ENCODE peak calls at places on chromosomes 7 and 10, in five cellular contexts. One of them, this sample, is unnamed.

GRCh38 chr10:125057158-125058001 is 103.0 kb downstream of the CTBP2 start:
- DNase-seq in RKO: peak
- DNase-seq in fibroblast of pulmonary artery: peak
- DNase-seq in right atrium auricular region: peak
- DNase-seq in stimulated activated CD4-positive, alpha-beta T cell treated with anti-CD3 and anti-CD28 coated beads, Interleukin-15, amount 100 ng/mL, for 1 hour: no peak
- DNase-seq in this sample: no peak

GRCh38 chr7:24441331-24442059 is 131.8 kb upstream of the PALS2 start:
- DNase-seq in right atrium auricular region: no peak
- DNase-seq in RKO: no peak
- DNase-seq in stimulated activated CD4-positive, alpha-beta T cell treated with anti-CD3 and anti-CD28 coated beads, Interleukin-15, amount 100 ng/mL, for 1 hour: no peak
- DNase-seq in fibroblast of pulmonary artery: no peak
- DNase-seq in this sample: no peak

GRCh38 chr10:18340496-18341051 is 200.3 kb downstream of the CACNB2 start:
- DNase-seq in right atrium auricular region: no peak
- DNase-seq in RKO: no peak
- DNase-seq in fibroblast of pulmonary artery: peak
- DNase-seq in stimulated activated CD4-positive, alpha-beta T cell treated with anti-CD3 and anti-CD28 coated beads, Interleukin-15, amount 100 ng/mL, for 1 hour: no peak
- DNase-seq in this sample: no peak

GRCh38 chr7:75925717-75926435 is 10.9 kb downstream of the POR start:
- DNase-seq in fibroblast of pulmonary artery: no peak
- DNase-seq in right atrium auricular region: no peak
- DNase-seq in RKO: no peak
- DNase-seq in stimulated activated CD4-positive, alpha-beta T cell treated with anti-CD3 and anti-CD28 coated beads, Interleukin-15, amount 100 ng/mL, for 1 hour: no peak
- DNase-seq in this sample: no peak

GRCh38 chr10:33291053-33291592 is 43.3 kb downstream of the NRP1 start:
- DNase-seq in right atrium auricular region: no peak
- DNase-seq in RKO: no peak
- DNase-seq in fibroblast of pulmonary artery: peak
- DNase-seq in stimulated activated CD4-positive, alpha-beta T cell treated with anti-CD3 and anti-CD28 coated beads, Interleukin-15, amount 100 ng/mL, for 1 hour: no peak
- DNase-seq in this sample: no peak

GRCh38 chr10:102535481-102536147 is 31.8 kb downstream of the SUFU start:
- DNase-seq in RKO: no peak
- DNase-seq in fibroblast of pulmonary artery: no peak
- DNase-seq in right atrium auricular region: no peak
- DNase-seq in stimulated activated CD4-positive, alpha-beta T cell treated with anti-CD3 and anti-CD28 coated beads, Interleukin-15, amount 100 ng/mL, for 1 hour: no peak
- DNase-seq in this sample: no peak

GRCh38 chr7:13240349-13240748 is 552.9 kb downstream of the ARL4A start:
- DNase-seq in fibroblast of pulmonary artery: peak
- DNase-seq in right atrium auricular region: no peak
- DNase-seq in RKO: peak
- DNase-seq in stimulated activated CD4-positive, alpha-beta T cell treated with anti-CD3 and anti-CD28 coated beads, Interleukin-15, amount 100 ng/mL, for 1 hour: no peak
- DNase-seq in this sample: no peak

GRCh38 chr7:105782391-105783063 is 93.9 kb downstream of the ATXN7L1 start:
- DNase-seq in fibroblast of pulmonary artery: peak
- DNase-seq in RKO: peak
- DNase-seq in right atrium auricular region: no peak
- DNase-seq in stimulated activated CD4-positive, alpha-beta T cell treated with anti-CD3 and anti-CD28 coated beads, Interleukin-15, amount 100 ng/mL, for 1 hour: no peak
- DNase-seq in this sample: no peak

GRCh38 chr10:115972426-115972825 is 300.6 kb downstream of the GFRA1 start:
- DNase-seq in fibroblast of pulmonary artery: no peak
- DNase-seq in right atrium auricular region: peak
- DNase-seq in stimulated activated CD4-positive, alpha-beta T cell treated with anti-CD3 and anti-CD28 coated beads, Interleukin-15, amount 100 ng/mL, for 1 hour: no peak
- DNase-seq in RKO: no peak
- DNase-seq in this sample: no peak

GRCh38 chr7:103597606-103598005 is 151.6 kb upstream of the SLC26A5 start:
- DNase-seq in right atrium auricular region: no peak
- DNase-seq in RKO: no peak
- DNase-seq in fibroblast of pulmonary artery: no peak
- DNase-seq in stimulated activated CD4-positive, alpha-beta T cell treated with anti-CD3 and anti-CD28 coated beads, Interleukin-15, amount 100 ng/mL, for 1 hour: no peak
- DNase-seq in this sample: no peak

GRCh38 chr7:99473315-99473596 is 566 bp downstream of the ZNF789 start:
- DNase-seq in fibroblast of pulmonary artery: peak
- DNase-seq in stimulated activated CD4-positive, alpha-beta T cell treated with anti-CD3 and anti-CD28 coated beads, Interleukin-15, amount 100 ng/mL, for 1 hour: no peak
- DNase-seq in RKO: peak
- DNase-seq in right atrium auricular region: no peak
- DNase-seq in this sample: no peak

GRCh38 chr7:41103331-41103730 is 599.6 kb downstream of the INHBA start:
- DNase-seq in stimulated activated CD4-positive, alpha-beta T cell treated with anti-CD3 and anti-CD28 coated beads, Interleukin-15, amount 100 ng/mL, for 1 hour: no peak
- DNase-seq in RKO: no peak
- DNase-seq in right atrium auricular region: no peak
- DNase-seq in fibroblast of pulmonary artery: peak
- DNase-seq in this sample: no peak

GRCh38 chr10:4691301-4691700 is 134.7 kb upstream of the AKR1E2 start:
- DNase-seq in stimulated activated CD4-positive, alpha-beta T cell treated with anti-CD3 and anti-CD28 coated beads, Interleukin-15, amount 100 ng/mL, for 1 hour: no peak
- DNase-seq in fibroblast of pulmonary artery: no peak
- DNase-seq in RKO: no peak
- DNase-seq in right atrium auricular region: no peak
- DNase-seq in this sample: no peak

GRCh38 chr7:128104109-128104742 is 73.0 kb upstream of the LRRC4 start:
- DNase-seq in RKO: no peak
- DNase-seq in fibroblast of pulmonary artery: peak
- DNase-seq in stimulated activated CD4-positive, alpha-beta T cell treated with anti-CD3 and anti-CD28 coated beads, Interleukin-15, amount 100 ng/mL, for 1 hour: no peak
- DNase-seq in right atrium auricular region: no peak
- DNase-seq in this sample: no peak

GRCh38 chr7:124764071-124764846 is 1.3 kb downstream of the GPR37 start:
- DNase-seq in RKO: no peak
- DNase-seq in fibroblast of pulmonary artery: no peak
- DNase-seq in stimulated activated CD4-positive, alpha-beta T cell treated with anti-CD3 and anti-CD28 coated beads, Interleukin-15, amount 100 ng/mL, for 1 hour: no peak
- DNase-seq in right atrium auricular region: no peak
- DNase-seq in this sample: no peak

GRCh38 chr10:73251683-73252444 is 580 bp downstream of the MRPS16 start:
- DNase-seq in fibroblast of pulmonary artery: no peak
- DNase-seq in RKO: peak
- DNase-seq in stimulated activated CD4-positive, alpha-beta T cell treated with anti-CD3 and anti-CD28 coated beads, Interleukin-15, amount 100 ng/mL, for 1 hour: no peak
- DNase-seq in right atrium auricular region: no peak
- DNase-seq in this sample: no peak

GRCh38 chr7:29158748-29159147 is 12.4 kb upstream of the CPVL start:
- DNase-seq in fibroblast of pulmonary artery: no peak
- DNase-seq in right atrium auricular region: no peak
- DNase-seq in RKO: no peak
- DNase-seq in stimulated activated CD4-positive, alpha-beta T cell treated with anti-CD3 and anti-CD28 coated beads, Interleukin-15, amount 100 ng/mL, for 1 hour: no peak
- DNase-seq in this sample: no peak

GRCh38 chr7:157837047-157837446 is 500.2 kb downstream of the DNAJB6 start:
- DNase-seq in fibroblast of pulmonary artery: no peak
- DNase-seq in RKO: no peak
- DNase-seq in right atrium auricular region: no peak
- DNase-seq in stimulated activated CD4-positive, alpha-beta T cell treated with anti-CD3 and anti-CD28 coated beads, Interleukin-15, amount 100 ng/mL, for 1 hour: no peak
- DNase-seq in this sample: no peak

GRCh38 chr7:48096273-48096672 is 7.2 kb downstream of the UPP1 start:
- DNase-seq in RKO: peak
- DNase-seq in stimulated activated CD4-positive, alpha-beta T cell treated with anti-CD3 and anti-CD28 coated beads, Interleukin-15, amount 100 ng/mL, for 1 hour: no peak
- DNase-seq in right atrium auricular region: no peak
- DNase-seq in fibroblast of pulmonary artery: no peak
- DNase-seq in this sample: no peak

GRCh38 chr7:19362099-19362498 is 216.9 kb upstream of the FERD3L start:
- DNase-seq in RKO: peak
- DNase-seq in fibroblast of pulmonary artery: peak
- DNase-seq in right atrium auricular region: no peak
- DNase-seq in stimulated activated CD4-positive, alpha-beta T cell treated with anti-CD3 and anti-CD28 coated beads, Interleukin-15, amount 100 ng/mL, for 1 hour: no peak
- DNase-seq in this sample: no peak

GRCh38 chr10:132389631-132390454 is 7.2 kb upstream of the PWWP2B start:
- DNase-seq in RKO: no peak
- DNase-seq in stimulated activated CD4-positive, alpha-beta T cell treated with anti-CD3 and anti-CD28 coated beads, Interleukin-15, amount 100 ng/mL, for 1 hour: no peak
- DNase-seq in right atrium auricular region: no peak
- DNase-seq in fibroblast of pulmonary artery: no peak
- DNase-seq in this sample: no peak

GRCh38 chr10:97683556-97684357 is 3.3 kb downstream of the AVPI1 start:
- DNase-seq in stimulated activated CD4-positive, alpha-beta T cell treated with anti-CD3 and anti-CD28 coated beads, Interleukin-15, amount 100 ng/mL, for 1 hour: no peak
- DNase-seq in right atrium auricular region: no peak
- DNase-seq in RKO: peak
- DNase-seq in fibroblast of pulmonary artery: peak
- DNase-seq in this sample: no peak

This sample was measured in esophagus squamous epithelium.